ENCODE peak calls at places on chromosome 4, in seven cellular contexts. One of them, this sample, is unnamed.

GRCh38 chr4:9987749-9988346 is 33.4 kb downstream of the SLC2A9 start:
- DNase-seq in PC-3: no peak
- DNase-seq in NCI-H2227 treated with DMSO at 0.1 percent for 48 hours: no peak
- DNase-seq in T-helper 9 cell: no peak
- DNase-seq in M059J: peak
- DNase-seq in KBM-7: no peak
- DNase-seq in mucosa of gallbladder: no peak
- DNase-seq in this sample: no peak

GRCh38 chr4:40831462-40831861 is 81.7 kb downstream of the NSUN7 start:
- DNase-seq in PC-3: no peak
- DNase-seq in NCI-H2227 treated with DMSO at 0.1 percent for 48 hours: peak
- DNase-seq in T-helper 9 cell: no peak
- DNase-seq in M059J: no peak
- DNase-seq in KBM-7: no peak
- DNase-seq in mucosa of gallbladder: no peak
- DNase-seq in this sample: no peak

GRCh38 chr4:55312491-55313101 is 33.4 kb upstream of the SRD5A3 start:
- DNase-seq in PC-3: peak
- DNase-seq in NCI-H2227 treated with DMSO at 0.1 percent for 48 hours: no peak
- DNase-seq in T-helper 9 cell: no peak
- DNase-seq in M059J: peak
- DNase-seq in KBM-7: peak
- DNase-seq in mucosa of gallbladder: peak
- DNase-seq in this sample: peak

GRCh38 chr4:3073158-3074077 is 920 bp downstream of the HTT-AS start:
- DNase-seq in PC-3: no peak
- DNase-seq in NCI-H2227 treated with DMSO at 0.1 percent for 48 hours: no peak
- DNase-seq in T-helper 9 cell: no peak
- DNase-seq in M059J: no peak
- DNase-seq in KBM-7: peak
- DNase-seq in mucosa of gallbladder: no peak
- DNase-seq in this sample: no peak

GRCh38 chr4:48699470-48699869 is 80.6 kb downstream of the FRYL start:
- DNase-seq in PC-3: peak
- DNase-seq in NCI-H2227 treated with DMSO at 0.1 percent for 48 hours: no peak
- DNase-seq in T-helper 9 cell: no peak
- DNase-seq in M059J: peak
- DNase-seq in KBM-7: no peak
- DNase-seq in mucosa of gallbladder: no peak
- DNase-seq in this sample: no peak

GRCh38 chr4:151690884-151691283 is 69.9 kb downstream of the GATB start:
- DNase-seq in PC-3: no peak
- DNase-seq in NCI-H2227 treated with DMSO at 0.1 percent for 48 hours: no peak
- DNase-seq in T-helper 9 cell: no peak
- DNase-seq in M059J: no peak
- DNase-seq in KBM-7: no peak
- DNase-seq in mucosa of gallbladder: no peak
- DNase-seq in this sample: no peak

GRCh38 chr4:41670530-41670929 is 78.0 kb downstream of the PHOX2B start:
- DNase-seq in PC-3: no peak
- DNase-seq in NCI-H2227 treated with DMSO at 0.1 percent for 48 hours: no peak
- DNase-seq in T-helper 9 cell: no peak
- DNase-seq in M059J: no peak
- DNase-seq in KBM-7: no peak
- DNase-seq in mucosa of gallbladder: peak
- DNase-seq in this sample: no peak

GRCh38 chr4:16952462-16952871 is 54.0 kb upstream of the LDB2 start:
- DNase-seq in PC-3: no peak
- DNase-seq in NCI-H2227 treated with DMSO at 0.1 percent for 48 hours: no peak
- DNase-seq in T-helper 9 cell: no peak
- DNase-seq in M059J: peak
- DNase-seq in KBM-7: no peak
- DNase-seq in mucosa of gallbladder: no peak
- DNase-seq in this sample: no peak

GRCh38 chr4:129806986-129807385 is 711.0 kb downstream of the C4orf33 start:
- DNase-seq in PC-3: no peak
- DNase-seq in NCI-H2227 treated with DMSO at 0.1 percent for 48 hours: no peak
- DNase-seq in T-helper 9 cell: no peak
- DNase-seq in M059J: no peak
- DNase-seq in KBM-7: no peak
- DNase-seq in mucosa of gallbladder: no peak
- DNase-seq in this sample: no peak

GRCh38 chr4:144689125-144689524 is 43.2 kb downstream of the HHIP start:
- DNase-seq in PC-3: no peak
- DNase-seq in NCI-H2227 treated with DMSO at 0.1 percent for 48 hours: no peak
- DNase-seq in T-helper 9 cell: no peak
- DNase-seq in M059J: no peak
- DNase-seq in KBM-7: no peak
- DNase-seq in mucosa of gallbladder: no peak
- DNase-seq in this sample: no peak

GRCh38 chr4:124083706-124084105 is 628.8 kb downstream of the ANKRD50 start:
- DNase-seq in PC-3: no peak
- DNase-seq in NCI-H2227 treated with DMSO at 0.1 percent for 48 hours: no peak
- DNase-seq in T-helper 9 cell: no peak
- DNase-seq in M059J: no peak
- DNase-seq in KBM-7: no peak
- DNase-seq in mucosa of gallbladder: no peak
- DNase-seq in this sample: no peak